ENCODE peak calls at places on chromosomes 16 and 17, in ten cellular contexts. A, L, R, B, J, P, V, Y, K and O are unnamed samples.

GRCh38 chr17:9410285-9410684 is 165.3 kb downstream of the STX8 start:
- DNase-seq in R (no peak), J (no peak), Y (no peak), K (no peak), L (no peak), A (no peak), B (no peak), P (no peak), V (no peak), O (no peak)

GRCh38 chr16:52068447-52069074 is 478.4 kb downstream of the TOX3 start:
- DNase-seq in K (no peak), A (peak), L (no peak), B (no peak), Y (peak), J (no peak), R (no peak), P (peak), V (peak), O (no peak)

GRCh38 chr16:8594149-8594666 is 3.9 kb upstream of the TMEM114 start:
- DNase-seq in Y (no peak), A (no peak), V (no peak), R (no peak), P (no peak), K (no peak), B (no peak), L (no peak), J (no peak), O (no peak)

GRCh38 chr16:57725077-57725953 is 10.3 kb upstream of the KATNB1 start:
- DNase-seq in R (no peak), P (no peak), B (no peak), Y (no peak), L (no peak), V (no peak), A (no peak), K (no peak), J (no peak), O (no peak)

GRCh38 chr16:82633964-82634600 is 7.3 kb downstream of the CDH13 start:
- DNase-seq in B (no peak), K (no peak), V (peak), L (no peak), Y (no peak), P (peak), J (no peak), R (peak), A (peak), O (no peak)

GRCh38 chr17:73492802-73493139 is 151.5 kb downstream of the SDK2 start:
- DNase-seq in P (no peak), Y (peak), B (no peak), A (no peak), J (no peak), R (no peak), K (no peak), V (no peak), L (no peak), O (no peak)

GRCh38 chr17:3798273-3799180 is 2.5 kb downstream of the ITGAE start:
- DNase-seq in V (no peak), R (no peak), Y (no peak), P (no peak), K (no peak), L (peak), B (no peak), A (no peak), J (no peak), O (no peak)

GRCh38 chr16:88013766-88014165 is 62.5 kb downstream of the BANP start:
- DNase-seq in A (peak), L (no peak), B (no peak), R (no peak), Y (no peak), J (no peak), K (no peak), V (no peak), P (no peak), O (no peak)

GRCh38 chr17:46877466-46877865 is 26.1 kb downstream of the WNT9B start:
- DNase-seq in Y (no peak), B (no peak), L (no peak), A (no peak), R (no peak), K (no peak), V (no peak), P (no peak), J (no peak), O (peak)

GRCh38 chr17:65370669-65371126 is 190.8 kb downstream of the AXIN2 start:
- DNase-seq in P (no peak), B (peak), K (no peak), L (no peak), V (no peak), A (peak), J (no peak), R (no peak), Y (no peak), O (no peak)

GRCh38 chr16:68372806-68373205 is 62.0 kb downstream of the PRMT7 start:
- DNase-seq in Y (no peak), R (no peak), A (no peak), L (no peak), J (no peak), B (no peak), K (no peak), V (no peak), P (no peak), O (no peak)

GRCh38 chr17:16989953-16990860 is 18.3 kb upstream of the TNFRSF13B start:
- DNase-seq in L (no peak), J (no peak), P (no peak), K (no peak), B (no peak), V (no peak), Y (no peak), A (no peak), R (no peak), O (no peak)

GRCh38 chr16:88379694-88380040 is 3.1 kb upstream of the ZNF469 start:
- DNase-seq in V (no peak), R (no peak), A (no peak), K (no peak), Y (no peak), P (no peak), J (no peak), L (no peak), B (no peak), O (no peak)